ENCODE peak calls at places on chromosomes 11 and 22, in nine cellular contexts. W is PC-3; N is hepatocyte; K is aorta; D is psoas muscle; T is endothelial cell of umbilical vein; L is uterus; R is CD8-positive, alpha-beta memory T cell; Q is A549. P is an unnamed sample.

GRCh38 chr11:266676-267439 is 11.3 kb upstream of the NLRP6 start:
- DNase-seq in W (peak; percentile 12), N (no peak), K (peak; percentile 62), D (no peak), T (no peak), L (no peak), R (peak; percentile 60), Q (no peak), P (peak; percentile 44)

GRCh38 chr22:43331064-43331435 is 12.1 kb downstream of the SCUBE1 start:
- DNase-seq in W (no peak), N (no peak), K (no peak), D (no peak), T (no peak), L (no peak), R (no peak), Q (no peak), P (no peak)

GRCh38 chr11:66280428-66280827 is 2.5 kb downstream of the CNIH2 start:
- DNase-seq in W (peak; percentile 28), N (no peak), K (no peak), D (no peak), T (no peak), L (no peak), R (no peak), Q (no peak), P (no peak)

GRCh38 chr11:77188912-77189491 is 61.0 kb downstream of the MYO7A start:
- DNase-seq in W (no peak), N (no peak), K (no peak), D (no peak), T (no peak), L (no peak), R (no peak), Q (no peak), P (no peak)

GRCh38 chr11:86067230-86068137 is 1.4 kb downstream of the PICALM start:
- DNase-seq in W (peak; percentile 25), N (peak; percentile 50), K (no peak), D (no peak), T (peak; percentile 56), L (no peak), R (no peak), Q (no peak), P (no peak)

GRCh38 chr11:72764503-72764902 is 12.3 kb upstream of the ARAP1 start:
- DNase-seq in W (no peak), N (peak; percentile 67), K (no peak), D (no peak), T (no peak), L (no peak), R (no peak), Q (no peak), P (peak; percentile 64)

GRCh38 chr11:128716231-128716630 is 22.4 kb downstream of the FLI1 start:
- DNase-seq in W (no peak), N (peak; percentile 38), K (no peak), D (no peak), T (no peak), L (no peak), R (no peak), Q (no peak), P (no peak)

GRCh38 chr11:103894034-103894433 is 142.4 kb upstream of the DDI1 start:
- DNase-seq in W (no peak), N (no peak), K (no peak), D (no peak), T (no peak), L (no peak), R (no peak), Q (no peak), P (no peak)

GRCh38 chr11:8291421-8292350 is 28.0 kb upstream of the LMO1 start:
- DNase-seq in W (no peak), N (no peak), K (no peak), D (no peak), T (no peak), L (no peak), R (no peak), Q (no peak), P (no peak)

GRCh38 chr11:33692013-33692504 is 8.6 kb downstream of the C11orf91 start:
- DNase-seq in W (peak; percentile 96), N (peak; percentile 89), K (peak; percentile 87), D (peak; percentile 68), T (peak; percentile 98), L (peak; percentile 82), R (no peak), Q (peak; percentile 69), P (peak; percentile 73)

GRCh38 chr22:46229701-46230100 is 20.4 kb downstream of the CDPF1 start:
- DNase-seq in W (no peak), N (no peak), K (no peak), D (no peak), T (no peak), L (no peak), R (no peak), Q (no peak), P (no peak)

GRCh38 chr22:24947881-24948280 is 1.4 kb upstream of the LHFPL7 start:
- DNase-seq in W (no peak), N (no peak), K (no peak), D (no peak), T (no peak), L (no peak), R (no peak), Q (no peak), P (no peak)

GRCh38 chr11:62553839-62554361 is 7.3 kb upstream of the AHNAK start:
- DNase-seq in W (peak; percentile 96), N (no peak), K (peak; percentile 45), D (peak; percentile 55), T (no peak), L (no peak), R (no peak), Q (peak; percentile 92), P (no peak)

DNA sequence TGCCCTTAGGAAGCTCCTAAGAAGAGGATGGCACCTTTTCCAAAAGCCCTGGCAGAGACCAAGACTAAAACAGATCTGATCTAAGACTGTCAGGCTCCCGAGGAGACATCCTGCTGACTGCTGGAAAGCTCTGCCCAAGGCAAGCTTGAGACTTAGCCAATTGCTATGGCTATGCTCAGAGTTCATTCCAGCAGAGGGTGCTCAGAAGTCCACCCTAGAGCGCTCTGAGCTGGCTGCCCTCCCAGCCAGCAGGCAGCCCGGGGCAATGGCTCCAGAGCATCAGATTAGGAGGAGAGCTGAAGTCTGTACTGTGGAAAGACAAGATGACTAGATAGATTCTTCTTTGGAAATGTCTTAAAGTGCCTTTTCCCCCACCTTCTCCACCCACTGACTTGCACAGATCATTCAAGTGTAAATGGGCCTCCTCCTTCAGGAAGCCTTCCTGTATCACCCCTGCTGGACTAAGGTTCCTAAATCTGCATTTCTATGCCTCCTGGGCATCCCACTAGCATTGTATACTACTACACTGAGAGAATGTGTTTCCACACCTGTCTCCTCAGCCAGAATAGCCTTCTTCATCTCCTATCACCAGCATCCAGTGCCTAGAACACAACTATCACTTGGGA is 23.4 kb downstream of the LRRC55 start:
- DNase-seq in W (peak; percentile 10), N (peak; percentile 28), K (no peak), D (no peak), T (no peak), L (no peak), R (no peak), Q (no peak), P (no peak)
- H3K4me3 ChIP-seq in W (no peak overlapping the region), N (no peak overlapping the region), K (no peak overlapping the region), D (no peak overlapping the region), T (no peak overlapping the region), L (no peak overlapping the region), R (no peak overlapping the region), Q (no peak overlapping the region), P (no peak overlapping the region)

GRCh38 chr22:36445158-36445668 is 36.2 kb downstream of the TXN2 start:
- DNase-seq in W (no peak), N (no peak), K (peak; percentile 81), D (peak; percentile 51), T (no peak), L (peak; percentile 68), R (no peak), Q (no peak), P (no peak)

GRCh38 chr22:36440429-36441002 is 40.9 kb downstream of the TXN2 start:
- DNase-seq in W (no peak), N (peak; percentile 3), K (no peak), D (no peak), T (no peak), L (no peak), R (no peak), Q (no peak), P (no peak)

GRCh38 chr22:36439481-36440271 is 41.8 kb downstream of the TXN2 start:
- DNase-seq in W (peak; percentile 65), N (peak; percentile 69), K (peak; percentile 80), D (peak; percentile 51), T (peak; percentile 75), L (peak; percentile 87), R (no peak), Q (peak; percentile 85), P (no peak)

GRCh38 chr22:36442506-36443197 is 38.8 kb downstream of the TXN2 start:
- DNase-seq in W (no peak), N (peak; percentile 7), K (no peak), D (no peak), T (no peak), L (no peak), R (no peak), Q (no peak), P (no peak)

DNA sequence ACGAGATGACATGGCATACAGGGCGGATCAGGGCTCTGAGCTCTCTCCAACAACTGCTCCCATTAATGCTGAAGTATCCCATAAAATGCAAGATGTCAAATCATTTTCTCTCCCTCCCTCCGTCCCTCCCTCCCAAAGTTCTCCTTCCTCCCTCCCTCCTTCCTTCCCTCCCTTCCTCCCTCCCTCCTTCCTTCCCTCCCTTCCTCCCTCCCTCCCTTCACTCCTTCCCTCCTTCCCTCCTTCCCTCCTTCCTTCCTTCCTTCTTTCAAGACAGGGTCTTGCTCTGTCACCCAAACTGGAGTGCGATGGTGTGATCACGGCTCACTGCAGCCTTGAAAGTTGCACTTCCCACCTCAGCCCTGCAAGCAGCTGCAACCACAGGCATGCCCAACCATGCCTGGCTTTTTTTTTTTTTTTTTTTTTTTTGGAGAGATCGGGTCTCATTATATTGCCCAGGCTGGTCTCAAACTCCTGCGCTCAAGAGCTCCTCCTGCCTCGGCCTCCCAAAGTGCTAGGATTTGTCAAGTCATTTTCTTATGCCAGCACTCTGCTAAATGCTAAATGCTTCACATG is 38.2 kb downstream of the TXN2 start:
- DNase-seq in W (no peak), N (no peak), K (no peak), D (no peak), T (no peak), L (no peak), R (no peak), Q (no peak), P (no peak)
- H3K27ac ChIP-seq in W (no peak overlapping the region), N (no peak overlapping the region), K (no peak overlapping the region), D (no peak overlapping the region), T (no peak overlapping the region), L (no peak overlapping the region), R (no peak overlapping the region), Q (no peak overlapping the region), P (no peak overlapping the region)

GRCh38 chr11:11335043-11335442 is 18.0 kb downstream of the CSNK2A3 start:
- DNase-seq in W (no peak), N (no peak), K (no peak), D (no peak), T (no peak), L (no peak), R (no peak), Q (no peak), P (no peak)
- H3K9me3 ChIP-seq in W (no peaks in the 10 kb centered on the region), N (no peaks in the 10 kb centered on the region), K (no peaks in the 10 kb centered on the region), D (no peaks in the 10 kb centered on the region), T (no peaks in the 10 kb centered on the region), L (no peaks in the 10 kb centered on the region), R (no peaks in the 10 kb centered on the region), Q (no peaks in the 10 kb centered on the region), P (no peaks in the 10 kb centered on the region)

DNA sequence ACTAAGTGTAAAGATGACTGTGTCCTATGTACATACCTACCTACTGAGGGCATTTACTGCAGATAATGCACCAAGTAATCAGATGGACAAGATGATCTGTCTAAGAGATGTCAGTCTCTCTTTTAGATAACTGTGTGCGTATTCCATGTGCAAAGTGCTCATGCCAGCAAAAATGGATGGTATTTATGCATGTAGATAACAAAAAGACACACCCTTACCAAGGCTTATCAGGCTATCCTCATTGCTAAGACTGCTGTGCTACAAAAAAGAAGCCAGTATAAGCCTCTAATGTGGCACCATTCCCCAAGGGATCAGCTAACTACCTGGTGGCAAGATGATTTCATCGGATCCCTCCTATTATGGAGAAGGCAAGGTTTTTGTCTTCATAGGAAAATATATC is 34.3 kb upstream of the CD44 start:
- DNase-seq in W (no peak), N (no peak), K (no peak), D (no peak), T (no peak), L (no peak), R (no peak), Q (no peak), P (no peak)
- H3K4me3 ChIP-seq in W (no peak overlapping the region), N (no peak overlapping the region), K (no peak overlapping the region), D (no peak overlapping the region), T (no peak overlapping the region), L (no peak overlapping the region), R (no peak overlapping the region), Q (no peak overlapping the region), P (no peak overlapping the region)

P was measured in lung.